ENCODE peak calls at places on chromosomes 12 and 14, in ten cellular contexts. K is mammary epithelial cell, B is ovary, L is H7, F is skeletal muscle cell, M is brain microvascular endothelial cell, S is tibial artery, Y is hepatocyte, C is right cardiac atrium, J is body of pancreas. P is an unnamed sample.

GRCh38 chr14:102498005-102498677 is 11.4 kb downstream of the ANKRD9 start:
- DNase-seq in S (no peak), B (no peak), M (no peak), K (no peak), C (peak), F (no peak), J (no peak), Y (peak), L (peak), P (no peak)

GRCh38 chr14:103315368-103315911 is 18.6 kb upstream of the EIF5 start:
- DNase-seq in Y (peak), B (peak), F (peak), C (peak), L (peak), M (no peak), J (no peak), S (peak), K (peak), P (peak)

GRCh38 chr14:75609606-75610476 is 31.4 kb downstream of the FLVCR2 start:
- DNase-seq in C (no peak), Y (no peak), M (peak), L (no peak), K (no peak), J (no peak), B (peak), F (peak), S (peak), P (no peak)

GRCh38 chr12:102533483-102533882 is 53.1 kb upstream of the IGF1 start:
- DNase-seq in B (no peak), J (no peak), L (no peak), S (no peak), C (no peak), M (no peak), Y (no peak), K (no peak), F (no peak), P (no peak)

GRCh38 chr12:3236345-3237153 is 159.4 kb downstream of the TSPAN9 start:
- DNase-seq in Y (peak), F (no peak), L (peak), M (peak), J (no peak), B (no peak), K (peak), S (no peak), C (peak), P (peak)

GRCh38 chr14:63273717-63274673 is 44.7 kb downstream of the GPHB5 start:
- DNase-seq in B (peak), F (no peak), C (peak), K (no peak), J (peak), L (no peak), S (no peak), M (no peak), Y (no peak), P (peak)

GRCh38 chr14:59754256-59754655 is 116.3 kb downstream of the RTN1 start:
- DNase-seq in Y (no peak), F (no peak), J (no peak), S (no peak), K (no peak), C (no peak), M (no peak), L (no peak), B (no peak), P (peak)

GRCh38 chr12:81461163-81461562 is 298.0 kb downstream of the PPFIA2 start:
- DNase-seq in C (no peak), B (no peak), F (no peak), Y (no peak), M (no peak), S (no peak), J (no peak), K (no peak), L (no peak), P (no peak)

GRCh38 chr12:20722142-20722541 is 27.0 kb downstream of the SLCO1C1 start:
- DNase-seq in B (no peak), F (no peak), C (no peak), K (no peak), J (no peak), Y (no peak), S (no peak), M (no peak), L (no peak), P (no peak)

GRCh38 chr12:124412646-124413015 is 117.7 kb downstream of the RFLNA start:
- DNase-seq in L (no peak), K (no peak), C (peak), Y (no peak), S (no peak), F (no peak), M (no peak), B (no peak), J (no peak), P (peak)

GRCh38 chr14:75446447-75446846 is 18.6 kb downstream of the JDP2 start:
- DNase-seq in Y (no peak), M (no peak), C (peak), K (no peak), S (no peak), J (no peak), B (no peak), F (no peak), L (no peak), P (no peak)

GRCh38 chr12:67758119-67758873 is 109.8 kb downstream of the DYRK2 start:
- DNase-seq in K (no peak), F (no peak), S (no peak), M (no peak), L (no peak), B (no peak), J (peak), Y (no peak), C (peak), P (peak)

GRCh38 chr14:30874120-30874998 is at the start of gene COCH:
- DNase-seq in M (no peak), C (peak), Y (peak), S (no peak), F (no peak), B (no peak), K (no peak), L (peak), J (peak), P (no peak)

GRCh38 chr12:22656835-22657234 is 31.9 kb downstream of the ETNK1 start:
- DNase-seq in L (no peak), S (no peak), M (no peak), C (no peak), Y (no peak), B (no peak), F (no peak), J (no peak), K (peak), P (no peak)

GRCh38 chr14:64983439-64984310 is 3.0 kb upstream of the FNTB start:
- DNase-seq in C (no peak), L (peak), F (no peak), K (peak), J (peak), S (no peak), B (no peak), Y (peak), M (peak), P (peak)

GRCh38 chr14:104105071-104105821 is 19.7 kb downstream of the ASPG start:
- DNase-seq in F (no peak), B (peak), L (no peak), K (no peak), C (peak), J (peak), S (no peak), Y (no peak), M (no peak), P (no peak)

GRCh38 chr12:11877869-11878780 is 192.6 kb upstream of the BCL2L14 start:
- DNase-seq in B (peak), J (peak), Y (peak), M (peak), K (peak), S (peak), C (no peak), F (peak), L (peak), P (peak)

GRCh38 chr14:98940693-98941437 is 331.1 kb downstream of the BCL11B start:
- DNase-seq in K (no peak), L (no peak), B (no peak), J (no peak), M (no peak), S (no peak), Y (no peak), C (no peak), F (no peak), P (no peak)

GRCh38 chr12:64625243-64626077 is 15.2 kb downstream of the RASSF3 start:
- DNase-seq in M (peak), K (peak), Y (peak), J (peak), S (peak), B (peak), L (no peak), C (peak), F (peak), P (peak)

GRCh38 chr12:131894981-131895639 is 688 bp downstream of the ULK1 start:
- DNase-seq in M (no peak), S (no peak), F (no peak), B (no peak), L (peak), K (no peak), Y (peak), J (peak), C (peak), P (no peak)

GRCh38 chr14:92760524-92760805 is 12.0 kb upstream of the LGMN start:
- DNase-seq in F (no peak), Y (no peak), M (no peak), J (no peak), S (no peak), C (no peak), L (no peak), B (no peak), K (no peak), P (no peak)

GRCh38 chr12:15535287-15535895 is 213.1 kb downstream of the PTPRO start:
- DNase-seq in J (no peak), S (no peak), K (no peak), C (no peak), Y (no peak), B (no peak), L (no peak), M (no peak), F (no peak), P (peak)

GRCh38 chr14:95337052-95337595 is 17.4 kb upstream of the CLMN start:
- DNase-seq in L (no peak), C (no peak), M (no peak), F (no peak), B (no peak), Y (no peak), J (no peak), K (no peak), S (no peak), P (no peak)

GRCh38 chr12:88067301-88067700 is 38.1 kb upstream of the C12orf50 start:
- DNase-seq in Y (no peak), K (no peak), S (no peak), C (no peak), M (peak), J (no peak), L (no peak), B (no peak), F (no peak), P (no peak)

GRCh38 chr14:103868242-103868897 is 21.0 kb upstream of the PPP1R13B start:
- DNase-seq in Y (no peak), C (no peak), L (peak), M (no peak), B (no peak), F (no peak), S (no peak), K (peak), J (no peak), P (no peak)

DNA sequence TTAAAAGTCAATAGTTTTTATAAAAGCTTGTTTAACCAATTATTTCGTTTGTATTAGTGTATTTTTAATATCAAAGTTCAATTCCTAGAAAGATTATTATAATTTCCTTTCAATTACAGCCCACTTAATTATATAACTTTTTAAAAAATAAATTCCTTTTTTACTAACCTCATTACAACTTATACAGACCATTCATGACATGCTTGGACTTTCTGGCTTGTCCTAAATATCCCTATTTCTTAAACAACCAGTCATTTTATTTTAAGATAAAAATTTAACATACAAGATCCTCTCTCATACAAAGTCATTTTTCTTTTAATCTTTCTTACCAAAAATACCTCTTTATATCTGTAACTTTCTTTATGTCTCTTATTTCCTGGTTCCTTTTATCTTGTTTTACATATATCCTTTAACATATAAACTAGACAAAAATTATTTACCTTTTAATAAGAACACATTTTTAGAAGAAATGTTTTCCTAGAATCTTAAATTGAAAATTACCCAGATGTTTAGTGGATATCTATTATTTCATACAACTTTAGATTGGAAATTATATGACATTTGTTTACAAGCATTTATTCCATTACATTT is 10.4 kb upstream of the TMEM263 start:
- DNase-seq in S (no peak), K (no peak), C (no peak), M (no peak), J (no peak), B (no peak), F (no peak), Y (no peak), L (no peak), P (no peak)
- H3K4me3 ChIP-seq in S (no peak), K (no peak), C (no peak), M (no peak), J (no peak), B (no peak), F (no peak), Y (peak), L (no peak), P (no peak)

GRCh38 chr12:6772331-6772695 is at the start of gene LAG3:
- DNase-seq in C (peak), L (peak), M (no peak), J (no peak), K (no peak), S (no peak), B (peak), Y (no peak), F (no peak), P (no peak)
- H3K4me3 ChIP-seq in C (no peak), L (peak), M (no peak), J (no peak), K (no peak), S (no peak), B (peak), Y (no peak), F (no peak), P (no peak)

DNA sequence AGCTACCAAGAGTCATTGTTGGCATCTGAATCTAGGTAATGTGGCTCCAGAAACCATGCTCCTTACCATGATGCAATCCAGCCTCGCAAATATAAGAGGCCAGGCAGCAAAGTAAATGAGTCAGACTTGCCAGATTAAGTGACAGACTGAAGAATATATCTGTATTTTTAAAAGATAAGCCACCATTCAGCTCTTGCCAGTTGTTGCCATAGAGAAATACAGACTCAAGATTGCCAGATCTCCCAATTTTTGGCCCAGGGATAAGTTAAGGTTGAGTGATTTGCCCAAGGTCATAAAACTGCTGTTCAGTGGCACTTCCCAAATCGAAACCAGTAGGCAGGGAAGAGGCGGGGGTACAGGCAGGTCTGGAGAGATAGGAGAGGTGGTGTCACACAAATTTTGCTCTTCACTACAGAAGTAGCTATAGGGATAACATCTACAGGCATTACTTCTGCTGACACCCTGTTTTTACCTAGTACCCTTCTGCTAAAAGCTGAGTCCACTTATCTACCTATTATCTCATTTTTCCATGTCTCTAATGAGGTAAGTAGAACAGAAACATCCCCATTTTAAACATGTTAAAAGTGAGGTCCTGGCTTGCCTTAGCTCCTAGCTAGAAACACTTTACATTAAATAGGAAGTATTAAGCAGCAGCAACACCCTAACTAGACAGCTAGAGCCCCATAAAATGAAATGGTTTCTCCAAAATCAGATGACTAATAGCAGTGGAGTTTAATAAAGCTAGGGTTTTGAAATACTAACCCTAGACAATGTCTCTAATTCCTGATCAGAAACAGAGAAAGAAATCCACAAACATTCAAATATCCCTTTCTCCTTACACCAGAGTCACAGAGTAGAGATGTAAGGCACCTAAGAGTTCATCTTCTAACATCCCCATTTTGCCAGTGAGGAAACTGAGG is 19.5 kb downstream of the DCAF5 start:
- DNase-seq in L (no peak), S (no peak), B (no peak), F (peak), K (peak), C (no peak), J (peak), M (peak), Y (peak), P (peak)
- H3K4me3 ChIP-seq in L (no peak), S (no peak), B (no peak), F (no peak), K (no peak), C (no peak), J (no peak), M (no peak), Y (no peak), P (peak)

GRCh38 chr14:24270537-24271133 is 762 bp downstream of the RABGGTA start:
- DNase-seq in S (no peak), K (no peak), F (no peak), L (no peak), B (no peak), M (no peak), J (no peak), Y (no peak), C (no peak), P (no peak)

GRCh38 chr14:24273422-24273998 is 2.1 kb upstream of the RABGGTA start:
- DNase-seq in J (peak), C (peak), F (no peak), S (no peak), B (no peak), Y (no peak), M (no peak), K (peak), L (no peak), P (no peak)

GRCh38 chr14:24271134-24271833 is at the start of gene RABGGTA:
- DNase-seq in M (peak), S (peak), B (peak), K (peak), Y (peak), L (peak), F (peak), J (peak), C (peak), P (peak)

GRCh38 chr14:24272442-24272841 is 1.0 kb upstream of the RABGGTA start:
- DNase-seq in F (no peak), J (no peak), S (no peak), L (no peak), Y (no peak), K (no peak), C (no peak), B (no peak), M (no peak), P (no peak)

GRCh38 chr14:24271834-24272263 is 452 bp upstream of the RABGGTA start:
- DNase-seq in S (no peak), B (no peak), Y (no peak), J (no peak), F (no peak), L (no peak), C (no peak), K (no peak), M (no peak), P (no peak)
- H3K4me3 ChIP-seq in S (peak), B (peak), Y (peak), J (no peak), F (peak), L (peak), C (peak), K (peak), M (peak), P (peak)

GRCh38 chr14:56841611-56842010 is 31.3 kb upstream of the OTX2 start:
- DNase-seq in J (no peak), C (no peak), F (no peak), S (no peak), M (no peak), B (no peak), K (no peak), Y (no peak), L (no peak), P (no peak)

GRCh38 chr14:56844603-56845002 is 34.3 kb upstream of the OTX2 start:
- DNase-seq in K (no peak), F (no peak), B (no peak), S (no peak), J (no peak), Y (no peak), L (no peak), M (no peak), C (no peak), P (no peak)

GRCh38 chr14:56840221-56840620 is 29.9 kb upstream of the OTX2 start:
- DNase-seq in J (no peak), C (no peak), F (no peak), B (no peak), L (peak), S (no peak), K (no peak), M (no peak), Y (no peak), P (no peak)
- H3K4me3 ChIP-seq in J (no peak), C (no peak), F (no peak), B (no peak), L (no peak), S (no peak), K (no peak), M (no peak), Y (no peak), P (no peak)

DNA sequence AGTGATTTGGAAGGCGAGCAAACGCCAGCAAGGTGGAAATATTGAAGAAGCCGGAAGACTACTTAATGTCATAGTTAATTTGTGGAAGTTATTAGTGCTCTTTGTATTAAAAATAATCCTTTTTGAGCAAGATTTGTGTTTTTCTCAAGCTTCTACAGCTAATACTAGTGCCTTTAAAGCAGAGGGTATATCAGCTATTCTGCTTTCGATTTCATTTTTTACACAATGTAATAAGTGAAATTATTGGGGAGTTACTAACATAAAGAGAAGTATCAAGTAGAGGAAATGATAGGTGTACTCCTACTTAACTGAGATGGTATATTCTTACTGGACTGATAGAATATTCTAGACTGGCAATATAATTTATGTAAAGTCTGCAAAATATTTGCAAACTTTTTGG is 392.4 kb upstream of the DCN start:
- DNase-seq in S (no peak), K (no peak), B (no peak), F (no peak), Y (no peak), J (no peak), C (no peak), L (no peak), M (no peak), P (no peak)
- H3K4me3 ChIP-seq in S (no peak), K (no peak), B (peak), F (no peak), Y (no peak), J (no peak), C (peak), L (no peak), M (no peak), P (peak)

GRCh38 chr12:5433840-5434646 is 2.1 kb downstream of the NTF3 start:
- DNase-seq in F (no peak), Y (no peak), L (no peak), K (no peak), M (no peak), J (no peak), S (no peak), C (no peak), B (no peak), P (no peak)

GRCh38 chr12:5430639-5431603 is 987 bp upstream of the NTF3 start:
- DNase-seq in L (peak), C (peak), Y (no peak), S (no peak), M (no peak), F (no peak), B (no peak), K (no peak), J (no peak), P (no peak)

GRCh38 chr12:5429741-5430557 is 2.0 kb upstream of the NTF3 start:
- DNase-seq in L (peak), K (no peak), S (no peak), M (no peak), C (peak), J (no peak), Y (no peak), B (no peak), F (no peak), P (no peak)

GRCh38 chr12:5433081-5433839 is 1.4 kb downstream of the NTF3 start:
- DNase-seq in C (peak), L (peak), S (peak), J (no peak), B (no peak), Y (peak), K (no peak), M (no peak), F (no peak), P (no peak)

DNA sequence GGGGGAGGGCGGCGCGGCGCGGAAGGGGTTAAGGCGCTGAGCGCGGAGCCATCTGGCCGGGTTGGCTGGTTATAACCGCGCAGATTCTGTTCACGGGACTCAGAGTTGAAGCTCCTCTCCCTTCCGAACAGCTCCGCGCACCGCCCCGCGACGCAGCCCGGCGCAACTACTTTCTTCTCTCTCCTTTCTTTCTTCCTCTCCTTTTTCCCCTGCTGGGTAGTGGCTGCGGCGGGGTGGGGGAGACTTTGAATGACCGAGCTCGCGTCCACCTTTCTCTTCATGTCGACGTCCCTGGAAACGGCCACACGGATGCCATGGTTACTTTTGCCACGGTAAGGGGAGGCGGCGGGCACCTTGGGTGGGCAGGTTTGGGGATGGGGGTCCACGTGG is at the start of gene NTF3:
- DNase-seq in C (peak), Y (peak), F (no peak), B (peak), M (no peak), K (no peak), L (peak), S (no peak), J (peak), P (peak)
- H3K4me3 ChIP-seq in C (peak), Y (peak), F (peak), B (peak), M (peak), K (no peak), L (peak), S (peak), J (no peak), P (peak)

P was measured in fibroblast of the aortic adventitia.